ENCODE peak calls at places on chromosomes 12 and 14, in seven cellular contexts. One of them, this sample, is unnamed.

GRCh38 chr12:122022393-122023338 is 982 bp downstream of the BCL7A start:
- DNase-seq in AG04449: no peak
- DNase-seq in fibroblast of pulmonary artery: peak; percentile 11
- DNase-seq in activated CD4-positive, alpha-beta T cell treated with anti-CD3 and anti-CD28 coated beads, Interleukin-2, amount 50 U/mL, for 1 hour: peak; percentile 31
- DNase-seq in T-helper 9 cell: peak; percentile 10
- DNase-seq in astrocyte of the hippocampus: peak; percentile 64
- DNase-seq in hippocampal formation: no peak
- DNase-seq in this sample: peak; percentile 39

GRCh38 chr12:107457536-107457935 is 228.1 kb upstream of the PWP1 start:
- DNase-seq in AG04449: no peak
- DNase-seq in fibroblast of pulmonary artery: no peak
- DNase-seq in activated CD4-positive, alpha-beta T cell treated with anti-CD3 and anti-CD28 coated beads, Interleukin-2, amount 50 U/mL, for 1 hour: no peak
- DNase-seq in T-helper 9 cell: no peak
- DNase-seq in astrocyte of the hippocampus: no peak
- DNase-seq in hippocampal formation: no peak
- DNase-seq in this sample: no peak

GRCh38 chr14:20499108-20499507 is 6.2 kb upstream of the RNASE10 start:
- DNase-seq in AG04449: no peak
- DNase-seq in fibroblast of pulmonary artery: no peak
- DNase-seq in activated CD4-positive, alpha-beta T cell treated with anti-CD3 and anti-CD28 coated beads, Interleukin-2, amount 50 U/mL, for 1 hour: no peak
- DNase-seq in T-helper 9 cell: no peak
- DNase-seq in astrocyte of the hippocampus: no peak
- DNase-seq in hippocampal formation: no peak
- DNase-seq in this sample: no peak

GRCh38 chr14:53360821-53361220 is 207.7 kb upstream of the DDHD1 start:
- DNase-seq in AG04449: no peak
- DNase-seq in fibroblast of pulmonary artery: no peak
- DNase-seq in activated CD4-positive, alpha-beta T cell treated with anti-CD3 and anti-CD28 coated beads, Interleukin-2, amount 50 U/mL, for 1 hour: no peak
- DNase-seq in T-helper 9 cell: no peak
- DNase-seq in astrocyte of the hippocampus: no peak
- DNase-seq in hippocampal formation: no peak
- DNase-seq in this sample: no peak

GRCh38 chr12:43198608-43199007 is 353.4 kb downstream of the ADAMTS20 start:
- DNase-seq in AG04449: no peak
- DNase-seq in fibroblast of pulmonary artery: no peak
- DNase-seq in activated CD4-positive, alpha-beta T cell treated with anti-CD3 and anti-CD28 coated beads, Interleukin-2, amount 50 U/mL, for 1 hour: no peak
- DNase-seq in T-helper 9 cell: no peak
- DNase-seq in astrocyte of the hippocampus: no peak
- DNase-seq in hippocampal formation: no peak
- DNase-seq in this sample: no peak

GRCh38 chr12:111412007-111412829 is 6.5 kb downstream of the SH2B3 start:
- DNase-seq in AG04449: no peak
- DNase-seq in fibroblast of pulmonary artery: no peak
- DNase-seq in activated CD4-positive, alpha-beta T cell treated with anti-CD3 and anti-CD28 coated beads, Interleukin-2, amount 50 U/mL, for 1 hour: no peak
- DNase-seq in T-helper 9 cell: no peak
- DNase-seq in astrocyte of the hippocampus: peak; percentile 76
- DNase-seq in hippocampal formation: peak; percentile 44
- DNase-seq in this sample: no peak

GRCh38 chr14:81252278-81252677 is 31.5 kb upstream of the GTF2A1 start:
- DNase-seq in AG04449: no peak
- DNase-seq in fibroblast of pulmonary artery: no peak
- DNase-seq in activated CD4-positive, alpha-beta T cell treated with anti-CD3 and anti-CD28 coated beads, Interleukin-2, amount 50 U/mL, for 1 hour: no peak
- DNase-seq in T-helper 9 cell: no peak
- DNase-seq in astrocyte of the hippocampus: no peak
- DNase-seq in hippocampal formation: no peak
- DNase-seq in this sample: no peak

GRCh38 chr12:116384629-116385485 is 107.4 kb upstream of the MED13L start:
- DNase-seq in AG04449: no peak
- DNase-seq in fibroblast of pulmonary artery: peak; percentile 68
- DNase-seq in activated CD4-positive, alpha-beta T cell treated with anti-CD3 and anti-CD28 coated beads, Interleukin-2, amount 50 U/mL, for 1 hour: no peak
- DNase-seq in T-helper 9 cell: no peak
- DNase-seq in astrocyte of the hippocampus: no peak
- DNase-seq in hippocampal formation: no peak
- DNase-seq in this sample: no peak

GRCh38 chr14:57501039-57501557 is 7.4 kb upstream of the CCDC198 start:
- DNase-seq in AG04449: no peak
- DNase-seq in fibroblast of pulmonary artery: no peak
- DNase-seq in activated CD4-positive, alpha-beta T cell treated with anti-CD3 and anti-CD28 coated beads, Interleukin-2, amount 50 U/mL, for 1 hour: no peak
- DNase-seq in T-helper 9 cell: no peak
- DNase-seq in astrocyte of the hippocampus: no peak
- DNase-seq in hippocampal formation: no peak
- DNase-seq in this sample: no peak

GRCh38 chr12:120457133-120457532 is 10.9 kb downstream of the GATC start:
- DNase-seq in AG04449: no peak
- DNase-seq in fibroblast of pulmonary artery: peak; percentile 20
- DNase-seq in activated CD4-positive, alpha-beta T cell treated with anti-CD3 and anti-CD28 coated beads, Interleukin-2, amount 50 U/mL, for 1 hour: no peak
- DNase-seq in T-helper 9 cell: no peak
- DNase-seq in astrocyte of the hippocampus: no peak
- DNase-seq in hippocampal formation: no peak
- DNase-seq in this sample: no peak

GRCh38 chr12:27226319-27226984 is 17.6 kb upstream of the STK38L start:
- DNase-seq in AG04449: no peak
- DNase-seq in fibroblast of pulmonary artery: no peak
- DNase-seq in activated CD4-positive, alpha-beta T cell treated with anti-CD3 and anti-CD28 coated beads, Interleukin-2, amount 50 U/mL, for 1 hour: no peak
- DNase-seq in T-helper 9 cell: no peak
- DNase-seq in astrocyte of the hippocampus: peak; percentile 31
- DNase-seq in hippocampal formation: no peak
- DNase-seq in this sample: no peak

This sample was measured in naive thymus-derived CD4-positive, alpha-beta T cell.